ENCODE peak calls at places on chromosome 14, in seven cellular contexts. One of them, this sample, is unnamed.

GRCh38 chr14:77000340-77001235 is 27.9 kb downstream of the IRF2BPL start:
- DNase-seq in GM12878: no peak
- DNase-seq in H1: no peak
- DNase-seq in GM12892: no peak
- DNase-seq in HepG2: no peak
- DNase-seq in SK-N-SH: peak
- DNase-seq in GM12891: no peak
- DNase-seq in this sample: no peak

GRCh38 chr14:30185832-30186231 is 258.2 kb upstream of the PRKD1 start:
- DNase-seq in GM12878: no peak
- DNase-seq in H1: no peak
- DNase-seq in GM12892: no peak
- DNase-seq in HepG2: no peak
- DNase-seq in SK-N-SH: no peak
- DNase-seq in GM12891: no peak
- DNase-seq in this sample: no peak

GRCh38 chr14:68669101-68669500 is 123.8 kb downstream of the ZFP36L1 start:
- DNase-seq in GM12878: no peak
- DNase-seq in H1: no peak
- DNase-seq in GM12892: no peak
- DNase-seq in HepG2: no peak
- DNase-seq in SK-N-SH: no peak
- DNase-seq in GM12891: no peak
- DNase-seq in this sample: no peak

GRCh38 chr14:38536376-38537038 is 280.6 kb upstream of the CLEC14A start:
- DNase-seq in GM12878: no peak
- DNase-seq in H1: no peak
- DNase-seq in GM12892: no peak
- DNase-seq in HepG2: no peak
- DNase-seq in SK-N-SH: no peak
- DNase-seq in GM12891: no peak
- DNase-seq in this sample: no peak

GRCh38 chr14:102319351-102320032 is at the start of gene ZNF839:
- DNase-seq in GM12878: no peak
- DNase-seq in H1: peak
- DNase-seq in GM12892: peak
- DNase-seq in HepG2: peak
- DNase-seq in SK-N-SH: peak
- DNase-seq in GM12891: peak
- DNase-seq in this sample: peak

GRCh38 chr14:41950428-41950827 is 343.8 kb downstream of the LRFN5 start:
- DNase-seq in GM12878: no peak
- DNase-seq in H1: no peak
- DNase-seq in GM12892: no peak
- DNase-seq in HepG2: no peak
- DNase-seq in SK-N-SH: no peak
- DNase-seq in GM12891: no peak
- DNase-seq in this sample: no peak

GRCh38 chr14:78324353-78324752 is 154.2 kb downstream of the NRXN3 start:
- DNase-seq in GM12878: no peak
- DNase-seq in H1: no peak
- DNase-seq in GM12892: no peak
- DNase-seq in HepG2: no peak
- DNase-seq in SK-N-SH: no peak
- DNase-seq in GM12891: no peak
- DNase-seq in this sample: no peak

GRCh38 chr14:23299558-23299957 is 3.1 kb downstream of the PPP1R3E start:
- DNase-seq in GM12878: no peak
- DNase-seq in H1: no peak
- DNase-seq in GM12892: no peak
- DNase-seq in HepG2: peak
- DNase-seq in SK-N-SH: no peak
- DNase-seq in GM12891: no peak
- DNase-seq in this sample: peak

GRCh38 chr14:68295316-68295816 is 475.8 kb downstream of the RAD51B start:
- DNase-seq in GM12878: no peak
- DNase-seq in H1: no peak
- DNase-seq in GM12892: no peak
- DNase-seq in HepG2: peak
- DNase-seq in SK-N-SH: no peak
- DNase-seq in GM12891: no peak
- DNase-seq in this sample: peak

GRCh38 chr14:50545618-50546017 is 13.2 kb upstream of the MAP4K5 start:
- DNase-seq in GM12878: no peak
- DNase-seq in H1: no peak
- DNase-seq in GM12892: no peak
- DNase-seq in HepG2: peak
- DNase-seq in SK-N-SH: no peak
- DNase-seq in GM12891: no peak
- DNase-seq in this sample: no peak

GRCh38 chr14:65258391-65258790 is 154.1 kb upstream of the FUT8 start:
- DNase-seq in GM12878: no peak
- DNase-seq in H1: no peak
- DNase-seq in GM12892: no peak
- DNase-seq in HepG2: peak
- DNase-seq in SK-N-SH: no peak
- DNase-seq in GM12891: no peak
- DNase-seq in this sample: no peak

GRCh38 chr14:97445367-97445766 is 648.2 kb downstream of the VRK1 start:
- DNase-seq in GM12878: no peak
- DNase-seq in H1: no peak
- DNase-seq in GM12892: no peak
- DNase-seq in HepG2: no peak
- DNase-seq in SK-N-SH: no peak
- DNase-seq in GM12891: no peak
- DNase-seq in this sample: no peak

GRCh38 chr14:101087614-101088394 is 184.3 kb upstream of the RTL1 start:
- DNase-seq in GM12878: no peak
- DNase-seq in H1: peak
- DNase-seq in GM12892: no peak
- DNase-seq in HepG2: no peak
- DNase-seq in SK-N-SH: no peak
- DNase-seq in GM12891: no peak
- DNase-seq in this sample: no peak

GRCh38 chr14:51512321-51512720 is 139.4 kb upstream of the FRMD6 start:
- DNase-seq in GM12878: no peak
- DNase-seq in H1: no peak
- DNase-seq in GM12892: no peak
- DNase-seq in HepG2: no peak
- DNase-seq in SK-N-SH: no peak
- DNase-seq in GM12891: no peak
- DNase-seq in this sample: no peak

GRCh38 chr14:36028218-36028617 is 148.3 kb downstream of the PTCSC3 start:
- DNase-seq in GM12878: no peak
- DNase-seq in H1: no peak
- DNase-seq in GM12892: no peak
- DNase-seq in HepG2: no peak
- DNase-seq in SK-N-SH: no peak
- DNase-seq in GM12891: no peak
- DNase-seq in this sample: no peak

GRCh38 chr14:53399057-53399456 is 245.9 kb upstream of the DDHD1 start:
- DNase-seq in GM12878: no peak
- DNase-seq in H1: peak
- DNase-seq in GM12892: no peak
- DNase-seq in HepG2: no peak
- DNase-seq in SK-N-SH: no peak
- DNase-seq in GM12891: no peak
- DNase-seq in this sample: peak

GRCh38 chr14:64303471-64303917 is 9.3 kb upstream of the ESR2 start:
- DNase-seq in GM12878: peak
- DNase-seq in H1: no peak
- DNase-seq in GM12892: peak
- DNase-seq in HepG2: peak
- DNase-seq in SK-N-SH: peak
- DNase-seq in GM12891: peak
- DNase-seq in this sample: peak

GRCh38 chr14:61663312-61663974 is 31.9 kb upstream of the HIF1A start:
- DNase-seq in GM12878: peak
- DNase-seq in H1: no peak
- DNase-seq in GM12892: no peak
- DNase-seq in HepG2: no peak
- DNase-seq in SK-N-SH: no peak
- DNase-seq in GM12891: no peak
- DNase-seq in this sample: no peak

GRCh38 chr14:88748288-88748687 is 44.5 kb downstream of the EML5 start:
- DNase-seq in GM12878: no peak
- DNase-seq in H1: no peak
- DNase-seq in GM12892: no peak
- DNase-seq in HepG2: no peak
- DNase-seq in SK-N-SH: no peak
- DNase-seq in GM12891: no peak
- DNase-seq in this sample: no peak

GRCh38 chr14:67444395-67444794 is 32.4 kb upstream of the PLEK2 start:
- DNase-seq in GM12878: no peak
- DNase-seq in H1: no peak
- DNase-seq in GM12892: no peak
- DNase-seq in HepG2: no peak
- DNase-seq in SK-N-SH: no peak
- DNase-seq in GM12891: no peak
- DNase-seq in this sample: no peak

GRCh38 chr14:73694083-73694482 is 20.1 kb downstream of the PNMA1 start:
- DNase-seq in GM12878: no peak
- DNase-seq in H1: no peak
- DNase-seq in GM12892: no peak
- DNase-seq in HepG2: no peak
- DNase-seq in SK-N-SH: no peak
- DNase-seq in GM12891: no peak
- DNase-seq in this sample: no peak

GRCh38 chr14:81398196-81398891 is 1.8 kb downstream of the STON2 start:
- DNase-seq in GM12878: no peak
- DNase-seq in H1: no peak
- DNase-seq in GM12892: no peak
- DNase-seq in HepG2: no peak
- DNase-seq in SK-N-SH: no peak
- DNase-seq in GM12891: no peak
- DNase-seq in this sample: no peak

GRCh38 chr14:81400202-81400678 is at the start of gene STON2:
- DNase-seq in GM12878: no peak
- DNase-seq in H1: no peak
- DNase-seq in GM12892: no peak
- DNase-seq in HepG2: no peak
- DNase-seq in SK-N-SH: no peak
- DNase-seq in GM12891: no peak
- DNase-seq in this sample: peak

GRCh38 chr14:81402123-81402495 is 2.0 kb upstream of the STON2 start:
- DNase-seq in GM12878: no peak
- DNase-seq in H1: no peak
- DNase-seq in GM12892: no peak
- DNase-seq in HepG2: no peak
- DNase-seq in SK-N-SH: no peak
- DNase-seq in GM12891: no peak
- DNase-seq in this sample: peak

GRCh38 chr14:81400852-81401251 is 728 bp upstream of the STON2 start:
- DNase-seq in GM12878: no peak
- DNase-seq in H1: no peak
- DNase-seq in GM12892: no peak
- DNase-seq in HepG2: no peak
- DNase-seq in SK-N-SH: no peak
- DNase-seq in GM12891: no peak
- DNase-seq in this sample: peak

DNA sequence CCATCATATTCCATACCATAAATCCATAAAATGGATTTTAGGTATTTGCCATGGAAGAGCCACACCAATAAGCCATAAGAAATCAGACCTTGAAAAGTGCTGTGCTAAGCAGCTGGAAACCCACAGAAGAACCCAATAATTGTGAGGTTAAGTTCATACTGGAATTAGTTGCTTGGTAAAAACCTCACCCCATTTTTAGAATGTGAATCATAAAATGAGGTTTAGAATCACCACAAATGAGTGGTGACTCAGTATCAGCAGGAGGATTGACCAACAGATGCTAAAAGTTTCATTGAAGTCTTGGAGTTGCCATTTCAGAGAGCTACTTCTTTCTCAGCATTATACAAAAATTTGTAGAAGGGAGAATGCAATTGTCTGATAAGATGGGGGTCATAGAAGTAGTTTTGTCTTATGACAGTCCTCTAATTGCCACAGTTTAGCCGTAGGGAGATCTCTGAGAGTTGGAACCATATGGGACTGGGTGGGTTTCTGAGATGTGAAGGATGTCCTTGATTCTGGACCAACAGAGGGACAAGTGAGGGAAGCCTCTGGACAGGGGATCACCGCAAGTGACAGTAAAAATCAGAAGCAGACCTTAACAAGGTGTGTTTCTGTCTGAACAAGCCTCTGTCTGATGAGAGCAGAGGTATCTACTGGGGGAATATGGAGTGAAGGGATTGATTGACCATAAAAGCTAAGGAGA is 1.4 kb upstream of the STON2 start:
- DNase-seq in GM12878: no peak
- DNase-seq in H1: no peak
- DNase-seq in GM12892: no peak
- DNase-seq in HepG2: no peak
- DNase-seq in SK-N-SH: no peak
- DNase-seq in GM12891: no peak
- DNase-seq in this sample: no peak
- TF ChIP-seq TAF1 in GM12878: no peak
- TF ChIP-seq TAF1 in H1: no peak
- TF ChIP-seq TAF1 in GM12892: no peak
- TF ChIP-seq TAF1 in HepG2: no peak
- TF ChIP-seq TAF1 in SK-N-SH: no peak
- TF ChIP-seq TAF1 in GM12891: no peak
- TF ChIP-seq TAF1 in this sample: no peak

GRCh38 chr14:99511421-99512109 is 30.4 kb downstream of the CCNK start:
- DNase-seq in GM12878: no peak
- DNase-seq in H1: no peak
- DNase-seq in GM12892: no peak
- DNase-seq in HepG2: no peak
- DNase-seq in SK-N-SH: peak
- DNase-seq in GM12891: no peak
- DNase-seq in this sample: no peak
- TF ChIP-seq TAF1 in GM12878: no peak
- TF ChIP-seq TAF1 in H1: no peak
- TF ChIP-seq TAF1 in GM12892: no peak
- TF ChIP-seq TAF1 in HepG2: no peak
- TF ChIP-seq TAF1 in SK-N-SH: no peak
- TF ChIP-seq TAF1 in GM12891: no peak
- TF ChIP-seq TAF1 in this sample: no peak

GRCh38 chr14:60482743-60483142 is 3.1 kb downstream of the C14orf39 start:
- DNase-seq in GM12878: no peak
- DNase-seq in H1: no peak
- DNase-seq in GM12892: no peak
- DNase-seq in HepG2: peak
- DNase-seq in SK-N-SH: no peak
- DNase-seq in GM12891: no peak
- DNase-seq in this sample: no peak
- TF ChIP-seq TAF1 in GM12878: no peak
- TF ChIP-seq TAF1 in H1: no peak
- TF ChIP-seq TAF1 in GM12892: no peak
- TF ChIP-seq TAF1 in HepG2: no peak
- TF ChIP-seq TAF1 in SK-N-SH: no peak
- TF ChIP-seq TAF1 in GM12891: no peak
- TF ChIP-seq TAF1 in this sample: no peak

GRCh38 chr14:99410019-99410418 is 70.6 kb downstream of the SETD3 start:
- DNase-seq in GM12878: no peak
- DNase-seq in H1: no peak
- DNase-seq in GM12892: no peak
- DNase-seq in HepG2: no peak
- DNase-seq in SK-N-SH: no peak
- DNase-seq in GM12891: no peak
- DNase-seq in this sample: no peak
- TF ChIP-seq TAF1 in GM12878: no peak
- TF ChIP-seq TAF1 in H1: no peak
- TF ChIP-seq TAF1 in GM12892: no peak
- TF ChIP-seq TAF1 in HepG2: no peak
- TF ChIP-seq TAF1 in SK-N-SH: no peak
- TF ChIP-seq TAF1 in GM12891: no peak
- TF ChIP-seq TAF1 in this sample: no peak

This sample was measured in K562.